ENCODE peak calls at places on chromosomes 16 and 17, in seven cellular contexts. U is MM.1S, W is A673, V is lower leg skin, E is LNCaP clone FGC, D is AG10803, C is GM06990. X is an unnamed sample.
A peak's percentile ranks its signal among the peaks of the same experiment; 100 is the strongest.

GRCh38 chr17:48869821-48870318 is 22.7 kb upstream of the ATP5MC1 start:
- DNase-seq in D (no peak), E (no peak), W (no peak), C (no peak), V (peak; percentile 60), U (no peak), X (no peak)

GRCh38 chr17:76417499-76418143 is 33.2 kb downstream of the SPHK1 start:
- DNase-seq in W (no peak), U (no peak), D (no peak), C (no peak), V (no peak), E (no peak), X (no peak)

GRCh38 chr17:79031996-79032875 is 8.3 kb downstream of the C1QTNF1 start:
- DNase-seq in C (no peak), V (peak; percentile 84), D (peak; percentile 68), W (no peak), U (no peak), E (no peak), X (no peak)

GRCh38 chr16:62829615-62830014 is 793.4 kb upstream of the CDH8 start:
- DNase-seq in W (no peak), D (no peak), U (no peak), V (no peak), C (peak; percentile 30), E (no peak), X (no peak)

GRCh38 chr17:79038545-79039135 is 14.7 kb downstream of the C1QTNF1 start:
- DNase-seq in W (no peak), U (no peak), C (peak; percentile 44), D (peak; percentile 99), V (peak; percentile 92), E (no peak), X (peak; percentile 70)

GRCh38 chr17:77831497-77832179 is 126.9 kb upstream of the TNRC6C start:
- DNase-seq in U (no peak), W (peak; percentile 58), C (no peak), V (no peak), E (no peak), D (peak; percentile 56), X (no peak)

GRCh38 chr16:57694556-57695377 is at the start of gene DRC7:
- DNase-seq in W (peak; percentile 63), C (peak; percentile 28), U (no peak), E (no peak), V (peak; percentile 77), D (no peak), X (peak; percentile 81)

GRCh38 chr17:51629232-51629631 is 368.9 kb downstream of the UTP18 start:
- DNase-seq in U (no peak), D (no peak), W (no peak), E (no peak), V (no peak), C (no peak), X (no peak)

GRCh38 chr16:23357761-23358290 is 55.7 kb downstream of the SCNN1B start:
- DNase-seq in D (no peak), W (no peak), V (no peak), U (no peak), C (no peak), E (no peak), X (no peak)

GRCh38 chr17:17201907-17202306 is 4.2 kb downstream of the PLD6 start:
- DNase-seq in E (no peak), C (no peak), W (no peak), D (no peak), U (no peak), V (no peak), X (no peak)

GRCh38 chr16:4293822-4294457 is 21.1 kb upstream of the TFAP4 start:
- DNase-seq in W (peak; percentile 84), V (no peak), D (peak; percentile 79), E (no peak), C (no peak), U (no peak), X (peak; percentile 23)

GRCh38 chr17:81684442-81684911 is 666 bp downstream of the HGS start:
- DNase-seq in U (no peak), D (no peak), E (no peak), C (no peak), V (no peak), W (peak; percentile 41), X (no peak)

GRCh38 chr17:1577186-1577585 is 14.6 kb upstream of the PITPNA start:
- DNase-seq in E (no peak), V (peak; percentile 97), D (peak; percentile 97), U (no peak), W (peak; percentile 31), C (no peak), X (no peak)

GRCh38 chr16:1341495-1342388 is 8.3 kb downstream of the BAIAP3 start:
- DNase-seq in W (no peak), U (no peak), E (no peak), V (no peak), D (no peak), C (no peak), X (no peak)

GRCh38 chr16:28107232-28107631 is 43.7 kb upstream of the GSG1L start:
- DNase-seq in V (no peak), C (no peak), E (no peak), U (no peak), D (no peak), W (no peak), X (no peak)

GRCh38 chr17:82349287-82349701 is 9.8 kb upstream of the TEX19 start:
- DNase-seq in V (no peak), E (no peak), W (no peak), D (peak; percentile 84), U (no peak), C (no peak), X (no peak)

GRCh38 chr17:45229681-45230409 is 8.2 kb downstream of the FMNL1 start:
- DNase-seq in W (no peak), E (no peak), D (no peak), C (peak; percentile 55), V (peak; percentile 86), U (no peak), X (peak; percentile 78)

GRCh38 chr17:9529033-9529748 is 46.4 kb downstream of the STX8 start:
- DNase-seq in U (no peak), C (no peak), E (no peak), D (peak; percentile 57), V (no peak), W (peak; percentile 33), X (peak; percentile 55)

GRCh38 chr16:84193480-84193879 is 2.5 kb downstream of the ADAD2 start:
- DNase-seq in U (no peak), C (no peak), W (no peak), D (no peak), V (no peak), E (no peak), X (no peak)

GRCh38 chr17:16013943-16014407 is 14.4 kb downstream of the TTC19 start:
- DNase-seq in U (no peak), V (no peak), E (no peak), W (peak; percentile 57), D (peak; percentile 54), C (no peak), X (no peak)

GRCh38 chr16:85449885-85450245 is 163.3 kb upstream of the GSE1 start:
- DNase-seq in V (no peak), D (no peak), U (no peak), W (no peak), C (no peak), E (no peak), X (no peak)

GRCh38 chr16:8962393-8963009 is 1.2 kb downstream of the USP7 start:
- DNase-seq in W (peak; percentile 20), C (peak; percentile 76), U (peak; percentile 95), E (no peak), V (no peak), D (no peak), X (peak; percentile 67)

GRCh38 chr17:61927211-61928100 is at the start of gene INTS2:
- DNase-seq in W (peak; percentile 97), U (peak; percentile 93), D (peak; percentile 96), V (peak; percentile 99), E (peak; percentile 84), C (peak; percentile 96), X (peak; percentile 95)
- TF ChIP-seq CTCF in W (no peak), U (no peak), D (no peak), V (no peak), E (no peak), C (no peak), X (no peak)

DNA sequence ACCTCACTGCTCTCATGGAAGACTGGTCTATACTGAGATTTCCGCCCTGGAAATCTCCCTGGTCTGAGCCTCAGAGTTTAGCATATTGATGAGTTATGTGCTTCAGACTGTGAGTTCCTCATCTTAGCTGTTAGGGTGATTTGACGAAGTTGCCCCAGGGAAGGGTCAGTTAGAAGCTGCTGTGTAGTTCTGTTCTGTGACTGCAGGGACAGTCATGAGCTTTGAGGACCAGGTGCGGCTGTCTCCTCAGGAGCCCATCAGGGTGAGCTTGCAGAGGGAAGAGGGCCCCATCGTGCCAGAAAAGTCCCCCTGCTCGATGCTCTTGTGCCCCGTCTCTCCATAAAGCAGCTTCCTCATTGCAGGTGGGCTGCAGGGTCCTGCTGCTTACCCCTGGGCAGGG is 28.3 kb upstream of the IL17C start:
- DNase-seq in W (no peak), C (no peak), E (no peak), U (no peak), V (no peak), D (no peak), X (no peak)
- TF ChIP-seq CTCF in W (no peak), C (no peak), E (no peak), U (no peak), V (no peak), D (no peak), X (no peak)

GRCh38 chr16:29790183-29790948 is at the start of gene KIF22:
- DNase-seq in V (peak; percentile 100), U (peak; percentile 99), W (peak; percentile 99), C (peak; percentile 100), E (peak; percentile 96), D (peak; percentile 98), X (peak; percentile 100)

GRCh38 chr16:29784157-29784556 is 6.1 kb downstream of the ZG16 start:
- DNase-seq in C (no peak), W (no peak), U (peak; percentile 26), D (no peak), E (no peak), V (no peak), X (no peak)

GRCh38 chr16:29779474-29779873 is 1.4 kb downstream of the ZG16 start:
- DNase-seq in V (no peak), U (no peak), C (no peak), E (no peak), D (no peak), W (no peak), X (no peak)

GRCh38 chr16:29789775-29790182 is 772 bp upstream of the KIF22 start:
- DNase-seq in W (no peak), U (no peak), D (no peak), C (no peak), V (no peak), E (no peak), X (peak; percentile 54)

DNA sequence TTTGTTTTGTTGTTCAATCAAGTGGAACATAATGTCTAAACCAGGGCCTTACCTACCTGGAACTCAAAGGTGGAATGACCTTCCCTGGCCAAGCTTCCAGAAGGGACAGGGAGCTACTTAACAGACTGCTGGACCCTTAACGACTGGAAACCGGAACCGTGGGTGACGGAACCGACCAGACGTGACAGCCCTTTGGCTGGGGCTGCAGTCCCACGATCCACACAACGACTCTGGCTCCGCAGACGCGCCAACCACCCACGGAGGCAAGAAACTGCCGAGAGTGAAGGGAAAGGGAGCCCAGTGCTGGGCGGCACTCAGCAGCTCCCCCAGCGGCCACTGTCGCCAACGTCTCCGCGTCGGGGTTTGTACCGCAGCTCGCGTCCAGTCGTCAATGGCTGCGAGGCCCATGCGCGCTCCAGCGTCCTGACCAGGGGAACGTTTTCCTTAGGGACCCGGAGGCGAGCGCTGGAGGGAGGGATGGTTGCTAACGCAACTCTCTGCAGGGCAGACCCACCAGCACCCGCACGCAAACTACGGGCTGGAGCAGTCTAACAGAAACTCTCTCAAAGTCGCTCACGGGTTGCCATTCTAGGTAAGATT is 5.5 kb upstream of the KIF22 start:
- DNase-seq in W (peak; percentile 80), C (peak; percentile 81), V (peak; percentile 95), U (peak; percentile 27), E (no peak), D (peak; percentile 50), X (peak; percentile 85)
- TF ChIP-seq CTCF in W (peak; percentile 90), C (peak; percentile 94), V (no peak), U (peak; percentile 60), E (no peak), D (peak; percentile 78), X (peak; percentile 78)

GRCh38 chr17:67359960-67360817 is 6.2 kb downstream of the PSMD12 start:
- DNase-seq in E (no peak), D (peak; percentile 40), C (no peak), V (no peak), U (peak; percentile 13), W (peak; percentile 77), X (no peak)
- TF ChIP-seq CTCF in E (peak; percentile 50), D (peak; percentile 51), C (peak; percentile 23), V (no peak), U (peak; percentile 22), W (peak; percentile 60), X (no peak)

X was measured in GM13976.